ENCODE peak calls at places on chromosome 12, in nine cellular contexts. G is AG04450, D is WTC11, V is gastrocnemius medialis, L is pancreas, P is AG04449, H is transverse colon, F is mucosa of descending colon, O is AG09319. C is an unnamed sample.

GRCh38 chr12:123120452-123121166 is 30.3 kb downstream of the PITPNM2 start:
- DNase-seq in G (no peak), D (no peak), V (no peak), L (no peak), P (no peak), H (no peak), F (no peak), O (no peak), C (no peak)

GRCh38 chr12:51705450-51705849 is 114.4 kb downstream of the SCN8A start:
- DNase-seq in G (no peak), D (no peak), V (no peak), L (no peak), P (no peak), H (no peak), F (no peak), O (no peak), C (no peak)

GRCh38 chr12:88029093-88029665 is at the start of gene C12orf50:
- DNase-seq in G (no peak), D (no peak), V (no peak), L (no peak), P (no peak), H (no peak), F (no peak), O (no peak), C (no peak)

GRCh38 chr12:96237035-96237434 is 42.9 kb downstream of the ELK3 start:
- DNase-seq in G (no peak), D (no peak), V (no peak), L (no peak), P (no peak), H (no peak), F (no peak), O (no peak), C (no peak)

GRCh38 chr12:66107451-66107915 is 23.1 kb downstream of the LLPH start:
- DNase-seq in G (peak), D (peak), V (peak), L (no peak), P (peak), H (peak), F (no peak), O (peak), C (no peak)

GRCh38 chr12:46514886-46515285 is 142.3 kb upstream of the SLC38A2 start:
- DNase-seq in G (no peak), D (no peak), V (no peak), L (no peak), P (no peak), H (no peak), F (no peak), O (no peak), C (no peak)

GRCh38 chr12:31362759-31363415 is 36.9 kb upstream of the SINHCAF start:
- DNase-seq in G (no peak), D (peak), V (no peak), L (no peak), P (no peak), H (peak), F (peak), O (no peak), C (no peak)

GRCh38 chr12:105978276-105978675 is 160.5 kb downstream of the NUAK1 start:
- DNase-seq in G (no peak), D (no peak), V (no peak), L (no peak), P (no peak), H (no peak), F (no peak), O (no peak), C (no peak)

GRCh38 chr12:57895337-57896138 is 45.8 kb upstream of the ATP23 start:
- DNase-seq in G (no peak), D (no peak), V (no peak), L (no peak), P (no peak), H (no peak), F (no peak), O (no peak), C (no peak)

GRCh38 chr12:57632369-57632897 is 568 bp downstream of the B4GALNT1 start:
- DNase-seq in G (no peak), D (peak), V (no peak), L (peak), P (no peak), H (no peak), F (no peak), O (no peak), C (peak)

GRCh38 chr12:89470741-89471504 is 53.7 kb downstream of the GALNT4 start:
- DNase-seq in G (no peak), D (no peak), V (no peak), L (no peak), P (no peak), H (no peak), F (no peak), O (no peak), C (no peak)

GRCh38 chr12:98780261-98780660 is 135.2 kb downstream of the APAF1 start:
- DNase-seq in G (no peak), D (no peak), V (no peak), L (no peak), P (no peak), H (no peak), F (no peak), O (no peak), C (no peak)

GRCh38 chr12:5506295-5506694 is 74.4 kb downstream of the NTF3 start:
- DNase-seq in G (no peak), D (no peak), V (no peak), L (no peak), P (no peak), H (no peak), F (no peak), O (no peak), C (no peak)

DNA sequence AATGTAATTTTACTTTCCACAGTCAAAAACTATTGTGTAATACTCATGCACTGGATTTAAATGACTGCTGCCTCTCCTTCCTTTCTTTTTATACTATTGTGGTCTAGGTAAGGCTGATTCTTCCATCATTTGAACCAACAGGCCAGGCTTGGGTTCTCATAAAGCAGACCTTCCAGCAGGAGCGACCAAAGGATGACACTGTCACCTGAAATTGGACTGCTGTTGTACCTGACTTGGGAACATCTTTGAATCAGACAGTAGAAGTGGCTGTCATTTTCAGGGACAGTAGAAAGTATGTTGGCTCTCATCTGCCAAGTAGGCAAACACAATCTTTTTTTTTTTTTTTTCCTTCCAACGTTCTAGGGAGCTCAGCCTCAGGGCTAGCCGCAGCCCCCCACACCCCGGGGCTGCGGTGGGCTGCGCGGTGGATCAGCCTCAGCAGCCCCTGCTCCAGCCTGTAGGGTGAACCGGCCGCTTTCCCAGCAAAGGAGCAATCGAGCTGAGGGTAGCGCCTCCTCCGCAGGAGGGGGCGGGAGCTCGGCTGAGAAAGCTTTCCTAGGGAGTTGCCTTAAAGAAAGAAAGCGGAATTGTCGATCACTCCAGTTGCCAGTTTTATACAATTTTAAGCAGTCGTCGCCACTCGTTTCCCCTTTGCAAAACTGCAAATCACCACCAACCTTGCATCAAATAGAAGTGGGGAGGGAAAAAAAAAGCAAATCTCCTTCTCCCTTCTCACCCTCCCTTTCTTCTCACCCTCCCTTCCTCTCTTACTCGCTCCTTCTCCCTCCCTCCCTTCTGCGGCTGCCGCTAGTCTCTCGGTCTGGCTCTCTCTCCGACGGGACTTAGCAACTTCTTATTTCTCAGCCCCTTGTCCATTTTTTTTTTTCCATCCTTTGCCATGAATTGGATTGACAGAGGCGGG is at the start of gene PDE3A:
- DNase-seq in G (no peak), D (peak), V (peak), L (peak), P (no peak), H (peak), F (peak), O (no peak), C (peak)
- TF ChIP-seq CTCF in G (peak), D (no peak), V (peak), L (no peak), P (peak), H (peak), F (no peak), O (peak), C (no peak)

GRCh38 chr12:117120787-117121186 is 21.6 kb upstream of the TESC start:
- DNase-seq in G (no peak), D (no peak), V (no peak), L (no peak), P (no peak), H (no peak), F (no peak), O (no peak), C (no peak)
- TF ChIP-seq CTCF in G (no peak), D (no peak), V (no peak), L (no peak), P (no peak), H (no peak), F (no peak), O (no peak), C (no peak)

GRCh38 chr12:68864604-68865003 is 56.6 kb downstream of the MDM2 start:
- DNase-seq in G (no peak), D (no peak), V (no peak), L (no peak), P (no peak), H (no peak), F (no peak), O (no peak), C (no peak)

GRCh38 chr12:68867606-68868005 is 59.6 kb downstream of the MDM2 start:
- DNase-seq in G (no peak), D (peak), V (no peak), L (no peak), P (no peak), H (no peak), F (no peak), O (no peak), C (no peak)

GRCh38 chr12:68865399-68866154 is 57.6 kb downstream of the MDM2 start:
- DNase-seq in G (no peak), D (no peak), V (no peak), L (no peak), P (no peak), H (no peak), F (no peak), O (no peak), C (no peak)

GRCh38 chr12:68861890-68862289 is 53.9 kb downstream of the MDM2 start:
- DNase-seq in G (no peak), D (no peak), V (no peak), L (no peak), P (no peak), H (no peak), F (no peak), O (no peak), C (no peak)

GRCh38 chr12:68863109-68863770 is 55.3 kb downstream of the MDM2 start:
- DNase-seq in G (no peak), D (no peak), V (no peak), L (no peak), P (no peak), H (no peak), F (no peak), O (no peak), C (no peak)
- TF ChIP-seq CTCF in G (no peak), D (no peak), V (no peak), L (no peak), P (no peak), H (no peak), F (no peak), O (no peak), C (no peak)

GRCh38 chr12:108568653-108569154 is 6.3 kb downstream of the ISCU start:
- DNase-seq in G (no peak), D (no peak), V (no peak), L (no peak), P (no peak), H (peak), F (no peak), O (no peak), C (peak)

GRCh38 chr12:108573310-108573709 is 10.9 kb downstream of the ISCU start:
- DNase-seq in G (no peak), D (no peak), V (no peak), L (no peak), P (no peak), H (no peak), F (no peak), O (no peak), C (no peak)

GRCh38 chr12:108571604-108572165 is 9.3 kb downstream of the ISCU start:
- DNase-seq in G (no peak), D (no peak), V (no peak), L (no peak), P (no peak), H (no peak), F (no peak), O (no peak), C (peak)

GRCh38 chr12:108572166-108572790 is 9.9 kb downstream of the ISCU start:
- DNase-seq in G (no peak), D (no peak), V (no peak), L (no peak), P (no peak), H (no peak), F (no peak), O (no peak), C (peak)

GRCh38 chr12:108570743-108571603 is 8.6 kb downstream of the ISCU start:
- DNase-seq in G (no peak), D (no peak), V (no peak), L (no peak), P (no peak), H (no peak), F (no peak), O (peak), C (peak)
- TF ChIP-seq CTCF in G (peak), D (no peak), V (no peak), L (no peak), P (peak), H (no peak), F (no peak), O (peak), C (no peak)

C was measured in lower leg skin.